ENCODE peak calls at places on chromosomes 12 and 14, in six cellular contexts. One of them, this sample, is unnamed. For H3K9me3, the result is how much of the 10 kb centered on the place peaks cover.

GRCh38 chr12:108519558-108519957 is 4.5 kb downstream of the FICD start:
- DNase-seq in endodermal cell: peak
- DNase-seq in PC-3: no peak
- DNase-seq in MM.1S: no peak
- DNase-seq in adrenal gland: no peak
- DNase-seq in adipocyte: no peak
- DNase-seq in this sample: no peak

GRCh38 chr14:104650057-104650980 is 39.1 kb upstream of the INF2 start:
- DNase-seq in endodermal cell: peak
- DNase-seq in adipocyte: peak
- DNase-seq in adrenal gland: peak
- DNase-seq in MM.1S: no peak
- DNase-seq in PC-3: peak
- DNase-seq in this sample: peak

GRCh38 chr12:109578330-109578927 is 4.8 kb downstream of the MVK start:
- DNase-seq in adrenal gland: no peak
- DNase-seq in MM.1S: no peak
- DNase-seq in endodermal cell: no peak
- DNase-seq in PC-3: no peak
- DNase-seq in adipocyte: no peak
- DNase-seq in this sample: no peak

GRCh38 chr14:100440207-100440631 is 117.1 kb downstream of the SLC25A47 start:
- DNase-seq in adipocyte: peak
- DNase-seq in adrenal gland: peak
- DNase-seq in MM.1S: no peak
- DNase-seq in endodermal cell: peak
- DNase-seq in PC-3: peak
- DNase-seq in this sample: no peak

GRCh38 chr12:62799126-62799736 is 135.7 kb downstream of the PPM1H start:
- DNase-seq in endodermal cell: peak
- DNase-seq in adrenal gland: peak
- DNase-seq in adipocyte: peak
- DNase-seq in MM.1S: peak
- DNase-seq in PC-3: peak
- DNase-seq in this sample: peak

GRCh38 chr14:63712123-63712522 is 15.7 kb downstream of the SGPP1 start:
- DNase-seq in MM.1S: no peak
- DNase-seq in adipocyte: no peak
- DNase-seq in endodermal cell: no peak
- DNase-seq in PC-3: no peak
- DNase-seq in adrenal gland: no peak
- DNase-seq in this sample: no peak

GRCh38 chr12:129657179-129657578 is 246.6 kb downstream of the TMEM132D start:
- DNase-seq in MM.1S: no peak
- DNase-seq in adipocyte: no peak
- DNase-seq in adrenal gland: no peak
- DNase-seq in PC-3: no peak
- DNase-seq in endodermal cell: peak
- DNase-seq in this sample: no peak

GRCh38 chr14:92004062-92004461 is 35.8 kb downstream of the TRIP11 start:
- DNase-seq in endodermal cell: no peak
- DNase-seq in PC-3: peak
- DNase-seq in MM.1S: no peak
- DNase-seq in adrenal gland: no peak
- DNase-seq in adipocyte: no peak
- DNase-seq in this sample: no peak

GRCh38 chr12:34393086-34393820 is 371.0 kb downstream of the ALG10 start:
- DNase-seq in adipocyte: no peak
- DNase-seq in PC-3: no peak
- DNase-seq in MM.1S: no peak
- DNase-seq in endodermal cell: peak
- DNase-seq in adrenal gland: no peak
- DNase-seq in this sample: no peak

GRCh38 chr12:55548756-55549155 is 646 bp upstream of the OR6C4 start:
- DNase-seq in adipocyte: no peak
- DNase-seq in MM.1S: no peak
- DNase-seq in PC-3: no peak
- DNase-seq in endodermal cell: no peak
- DNase-seq in adrenal gland: no peak
- DNase-seq in this sample: no peak

DNA sequence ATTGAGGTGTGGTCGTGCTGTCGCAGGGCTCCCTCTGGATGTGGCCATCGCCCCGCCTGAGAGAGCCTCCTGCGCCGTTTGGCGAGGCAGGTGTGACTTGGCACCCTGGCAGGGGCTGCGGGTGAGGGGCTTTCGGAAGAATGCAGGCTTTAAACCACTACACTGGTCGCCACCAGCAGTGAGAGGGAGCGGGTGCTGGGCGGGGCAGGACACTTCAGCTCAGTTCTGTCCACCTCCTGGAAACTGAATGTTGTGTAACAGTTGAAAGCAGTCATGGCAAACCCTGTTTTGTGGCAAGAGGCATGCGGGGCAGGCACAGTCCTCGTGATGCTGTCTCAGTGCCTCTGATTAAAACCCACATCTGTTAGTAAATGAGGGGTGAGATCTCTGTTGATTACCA is 55.9 kb downstream of the AACS start:
- DNase-seq in adrenal gland: no peak
- DNase-seq in MM.1S: no peak
- DNase-seq in endodermal cell: no peak
- DNase-seq in PC-3: no peak
- DNase-seq in adipocyte: no peak
- DNase-seq in this sample: no peak
- H3K9me3 ChIP-seq in adrenal gland: under half
- H3K9me3 ChIP-seq in MM.1S: under half
- H3K9me3 ChIP-seq in endodermal cell: under half
- H3K9me3 ChIP-seq in PC-3: under half
- H3K9me3 ChIP-seq in adipocyte: under half
- H3K9me3 ChIP-seq in this sample: under half

DNA sequence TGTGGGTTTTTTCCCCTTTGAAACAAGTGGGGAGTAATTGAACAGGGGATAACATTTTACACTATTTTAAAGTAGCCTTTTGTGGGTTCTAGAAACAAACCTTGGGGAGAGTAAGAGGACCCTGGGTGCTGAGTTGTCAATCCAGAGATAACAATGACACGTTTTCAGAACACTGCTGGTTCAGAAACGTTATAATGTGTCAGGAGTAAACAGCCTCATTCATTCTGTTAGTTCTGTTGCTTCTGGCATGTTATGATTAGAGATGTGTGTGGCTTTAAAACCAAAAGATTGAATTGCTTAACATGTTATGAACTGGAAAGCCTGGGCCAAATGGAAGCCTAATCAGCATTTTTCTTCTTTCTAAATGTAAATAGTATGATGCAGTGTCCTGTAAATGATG is 680.5 kb upstream of the NOVA1 start:
- DNase-seq in MM.1S: no peak
- DNase-seq in PC-3: no peak
- DNase-seq in adrenal gland: no peak
- DNase-seq in endodermal cell: no peak
- DNase-seq in adipocyte: no peak
- DNase-seq in this sample: no peak
- H3K9me3 ChIP-seq in MM.1S: under half
- H3K9me3 ChIP-seq in PC-3: under half
- H3K9me3 ChIP-seq in adrenal gland: under half
- H3K9me3 ChIP-seq in endodermal cell: under half
- H3K9me3 ChIP-seq in adipocyte: under half
- H3K9me3 ChIP-seq in this sample: under half

GRCh38 chr14:94617988-94618822 is 6.0 kb downstream of the SERPINA3 start:
- DNase-seq in endodermal cell: no peak
- DNase-seq in PC-3: no peak
- DNase-seq in adipocyte: peak
- DNase-seq in MM.1S: no peak
- DNase-seq in adrenal gland: no peak
- DNase-seq in this sample: no peak
- H3K9me3 ChIP-seq in endodermal cell: under half
- H3K9me3 ChIP-seq in PC-3: under half
- H3K9me3 ChIP-seq in adipocyte: half or more
- H3K9me3 ChIP-seq in MM.1S: under half
- H3K9me3 ChIP-seq in adrenal gland: under half
- H3K9me3 ChIP-seq in this sample: under half

GRCh38 chr12:71756054-71756675 is 1.5 kb downstream of the RAB21 start:
- DNase-seq in PC-3: peak
- DNase-seq in endodermal cell: no peak
- DNase-seq in adrenal gland: no peak
- DNase-seq in adipocyte: peak
- DNase-seq in MM.1S: no peak
- DNase-seq in this sample: no peak

GRCh38 chr12:71755146-71755892 is 656 bp downstream of the RAB21 start:
- DNase-seq in PC-3: peak
- DNase-seq in adrenal gland: peak
- DNase-seq in MM.1S: peak
- DNase-seq in endodermal cell: no peak
- DNase-seq in adipocyte: peak
- DNase-seq in this sample: peak

GRCh38 chr12:71760471-71760870 is 5.8 kb downstream of the RAB21 start:
- DNase-seq in endodermal cell: no peak
- DNase-seq in MM.1S: no peak
- DNase-seq in PC-3: no peak
- DNase-seq in adipocyte: no peak
- DNase-seq in adrenal gland: no peak
- DNase-seq in this sample: no peak

GRCh38 chr12:71763682-71764379 is 9.2 kb downstream of the RAB21 start:
- DNase-seq in PC-3: no peak
- DNase-seq in endodermal cell: no peak
- DNase-seq in MM.1S: no peak
- DNase-seq in adipocyte: no peak
- DNase-seq in adrenal gland: peak
- DNase-seq in this sample: no peak

GRCh38 chr12:71759941-71760340 is 5.3 kb downstream of the RAB21 start:
- DNase-seq in MM.1S: no peak
- DNase-seq in adrenal gland: no peak
- DNase-seq in PC-3: no peak
- DNase-seq in adipocyte: no peak
- DNase-seq in endodermal cell: no peak
- DNase-seq in this sample: no peak
- H3K9me3 ChIP-seq in MM.1S: under half
- H3K9me3 ChIP-seq in adrenal gland: under half
- H3K9me3 ChIP-seq in PC-3: under half
- H3K9me3 ChIP-seq in adipocyte: under half
- H3K9me3 ChIP-seq in endodermal cell: under half
- H3K9me3 ChIP-seq in this sample: under half

GRCh38 chr12:73321776-73322175 is 1049.6 kb downstream of the TRHDE start:
- DNase-seq in MM.1S: no peak
- DNase-seq in adrenal gland: no peak
- DNase-seq in endodermal cell: no peak
- DNase-seq in adipocyte: no peak
- DNase-seq in PC-3: no peak
- DNase-seq in this sample: no peak

GRCh38 chr12:73321319-73321718 is 1049.1 kb downstream of the TRHDE start:
- DNase-seq in MM.1S: no peak
- DNase-seq in PC-3: no peak
- DNase-seq in adrenal gland: no peak
- DNase-seq in adipocyte: no peak
- DNase-seq in endodermal cell: no peak
- DNase-seq in this sample: no peak
- H3K9me3 ChIP-seq in MM.1S: under half
- H3K9me3 ChIP-seq in PC-3: under half
- H3K9me3 ChIP-seq in adrenal gland: under half
- H3K9me3 ChIP-seq in adipocyte: under half
- H3K9me3 ChIP-seq in endodermal cell: under half
- H3K9me3 ChIP-seq in this sample: under half

DNA sequence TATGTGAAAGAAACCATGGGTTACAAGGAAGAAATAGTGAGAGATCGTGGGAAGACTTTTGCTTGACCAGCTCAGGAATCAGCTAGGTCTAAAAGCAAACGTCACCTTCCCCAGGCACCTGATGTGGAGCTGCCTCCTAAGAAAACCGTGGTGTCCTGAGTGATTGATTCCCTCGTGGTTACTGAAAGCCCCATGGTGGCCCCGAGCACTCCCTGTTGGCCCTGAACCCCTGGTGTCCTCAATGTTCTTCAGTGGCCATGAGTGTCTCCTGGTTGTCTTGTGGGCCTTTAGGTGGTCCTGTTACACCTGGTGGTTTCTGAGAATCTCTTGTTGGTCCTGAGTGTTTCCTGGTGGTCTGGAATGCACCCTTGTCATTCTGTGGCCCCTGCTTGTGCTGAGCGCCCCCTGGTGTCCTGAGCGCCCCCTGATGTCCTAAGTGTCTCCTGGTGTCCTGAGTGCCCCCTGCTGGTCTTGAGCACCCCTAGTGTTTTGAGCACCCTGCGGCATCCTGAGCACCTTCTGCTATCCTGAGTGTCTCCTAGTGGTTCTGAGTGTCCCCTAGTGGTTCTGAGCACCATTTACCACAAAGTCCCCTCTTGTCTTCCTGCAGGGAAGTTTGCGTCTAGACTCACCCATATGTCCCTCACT is 518.7 kb downstream of the TMEM121 start:
- DNase-seq in MM.1S: no peak
- DNase-seq in adipocyte: no peak
- DNase-seq in PC-3: no peak
- DNase-seq in endodermal cell: peak
- DNase-seq in adrenal gland: peak
- DNase-seq in this sample: peak
- H3K9me3 ChIP-seq in MM.1S: under half
- H3K9me3 ChIP-seq in adipocyte: under half
- H3K9me3 ChIP-seq in PC-3: under half
- H3K9me3 ChIP-seq in endodermal cell: half or more
- H3K9me3 ChIP-seq in adrenal gland: under half
- H3K9me3 ChIP-seq in this sample: under half

GRCh38 chr14:106848330-106849121 is 1322.1 kb downstream of the TMEM121 start:
- DNase-seq in adrenal gland: peak
- DNase-seq in adipocyte: no peak
- DNase-seq in endodermal cell: no peak
- DNase-seq in PC-3: peak
- DNase-seq in MM.1S: no peak
- DNase-seq in this sample: no peak
- H3K9me3 ChIP-seq in adrenal gland: under half
- H3K9me3 ChIP-seq in adipocyte: under half
- H3K9me3 ChIP-seq in endodermal cell: half or more
- H3K9me3 ChIP-seq in PC-3: under half
- H3K9me3 ChIP-seq in MM.1S: under half
- H3K9me3 ChIP-seq in this sample: under half

DNA sequence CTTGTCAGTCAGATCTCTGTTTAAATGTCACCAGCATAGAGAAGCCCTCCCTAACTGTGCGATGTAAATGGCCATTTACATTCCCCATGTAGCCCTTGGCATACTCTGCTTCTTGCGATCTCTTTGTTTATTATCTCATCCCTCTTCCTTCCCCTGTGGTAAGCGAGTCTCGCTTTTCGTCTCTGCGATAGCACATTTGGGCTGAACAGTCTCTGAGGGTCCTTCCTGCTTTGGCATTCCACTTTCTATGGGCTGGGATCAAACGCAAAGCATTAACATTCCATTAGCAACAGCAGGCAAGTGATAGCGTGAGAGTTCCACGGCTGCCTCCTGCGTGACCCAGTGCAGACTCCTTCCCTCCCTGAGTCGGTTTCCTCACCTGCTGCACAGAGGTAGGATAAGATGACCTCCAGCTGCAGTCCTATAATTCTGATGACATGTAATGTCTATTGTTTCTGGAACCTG is 61.4 kb upstream of the TUNAR start:
- DNase-seq in MM.1S: no peak
- DNase-seq in adipocyte: no peak
- DNase-seq in endodermal cell: no peak
- DNase-seq in adrenal gland: no peak
- DNase-seq in PC-3: no peak
- DNase-seq in this sample: no peak
- H3K9me3 ChIP-seq in MM.1S: under half
- H3K9me3 ChIP-seq in adipocyte: under half
- H3K9me3 ChIP-seq in endodermal cell: under half
- H3K9me3 ChIP-seq in adrenal gland: under half
- H3K9me3 ChIP-seq in PC-3: under half
- H3K9me3 ChIP-seq in this sample: under half

This sample was measured in CD4-positive, alpha-beta T cell.